ENCODE peak calls at places on chromosome 22, in four cellular contexts. V, U, B and Q are unnamed samples.

GRCh38 chr22:25735657-25736056 is 6.3 kb upstream of the MYO18B start:
- DNase-seq in U (no peak), B (no peak), V (no peak), Q (no peak)

GRCh38 chr22:42684462-42685195 is 35.4 kb upstream of the CYB5R3 start:
- DNase-seq in B (no peak), U (no peak), V (no peak), Q (no peak)

GRCh38 chr22:36986242-36986821 is 32.9 kb downstream of the TST start:
- DNase-seq in U (no peak), V (peak; percentile 45), B (no peak), Q (peak; percentile 58)

GRCh38 chr22:47695176-47695575 is 932.7 kb downstream of the TBC1D22A start:
- DNase-seq in B (no peak), U (no peak), V (no peak), Q (no peak)

GRCh38 chr22:50233223-50233622 is 11.6 kb downstream of the TUBGCP6 start:
- DNase-seq in B (no peak), U (no peak), V (no peak), Q (no peak)

GRCh38 chr22:25765016-25765367 is 23.0 kb downstream of the MYO18B start:
- DNase-seq in U (no peak), B (no peak), V (no peak), Q (no peak)

GRCh38 chr22:25598609-25599008 is 34.1 kb downstream of the GRK3 start:
- DNase-seq in B (no peak), V (no peak), U (no peak), Q (no peak)

GRCh38 chr22:50222508-50222907 is 21.7 kb downstream of the SELENOO start:
- DNase-seq in V (no peak), B (no peak), U (no peak), Q (no peak)

GRCh38 chr22:50209893-50210292 is 9.1 kb downstream of the SELENOO start:
- DNase-seq in V (peak; percentile 52), U (peak; percentile 57), B (peak; percentile 47), Q (peak; percentile 43)

DNA sequence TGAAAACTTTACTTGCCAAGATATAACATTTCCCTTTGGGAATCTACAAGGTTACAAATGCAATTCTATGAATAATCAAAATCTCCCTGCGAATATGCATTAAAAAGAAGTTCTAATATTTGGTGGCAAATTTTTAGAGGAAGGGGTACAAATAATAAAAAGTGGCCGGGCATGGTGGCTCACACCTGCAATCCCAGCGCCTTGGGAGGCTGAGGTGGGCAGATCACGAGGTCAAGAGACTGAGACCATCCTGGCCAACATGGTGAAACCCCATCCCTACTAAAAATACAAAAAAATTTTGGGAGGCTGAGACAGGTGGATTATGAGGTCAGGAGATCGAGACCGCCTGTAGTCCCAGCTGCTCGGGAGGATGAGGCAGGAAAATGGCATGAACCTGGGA is 47.0 kb downstream of the ZNF280B start:
- DNase-seq in U (no peak), B (no peak), V (no peak), Q (no peak)
- TF ChIP-seq MAZ in U (no peak), B (no peak), V (no peak), Q (no peak)

GRCh38 chr22:38759005-38759404 is 3.2 kb upstream of the SUN2 start:
- DNase-seq in B (no peak), U (no peak), V (no peak), Q (no peak)
- TF ChIP-seq MAZ in B (no peak), U (no peak), V (no peak), Q (no peak)

GRCh38 chr22:20298110-20298802 is 21.6 kb downstream of the DGCR6L start:
- DNase-seq in B (no peak), U (no peak), V (no peak), Q (peak; percentile 48)
- TF ChIP-seq MAZ in B (no peak), U (no peak), V (no peak), Q (no peak)

DNA sequence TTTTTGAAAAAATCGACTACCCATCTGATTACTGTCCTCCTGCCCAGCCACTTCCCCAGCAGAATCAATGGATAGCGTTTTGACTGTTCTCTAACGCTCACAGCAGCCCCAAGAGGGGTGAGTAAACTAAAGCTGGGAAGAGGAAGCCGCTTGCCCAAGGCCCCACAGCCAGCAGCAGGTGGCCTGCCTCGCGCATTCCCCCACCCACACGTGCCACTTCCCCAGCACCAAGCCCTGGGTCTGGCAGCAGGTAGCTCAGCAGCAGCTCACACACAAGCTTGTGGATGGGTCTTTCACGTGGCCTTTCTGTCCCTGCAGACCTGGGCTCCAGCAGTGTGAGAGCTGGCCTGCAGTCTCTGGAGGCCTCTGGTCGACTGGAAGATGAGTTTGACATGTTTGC is 34.3 kb downstream of the TOM1 start:
- DNase-seq in V (no peak), B (no peak), U (no peak), Q (no peak)
- TF ChIP-seq MAZ in V (no peak), B (no peak), U (no peak), Q (no peak)

GRCh38 chr22:21020802-21021429 is 6.0 kb downstream of the P2RX6 start:
- DNase-seq in U (no peak), B (no peak), V (no peak), Q (peak; percentile 98)
- TF ChIP-seq MAZ in U (no peak), B (no peak), V (no peak), Q (no peak)

DNA sequence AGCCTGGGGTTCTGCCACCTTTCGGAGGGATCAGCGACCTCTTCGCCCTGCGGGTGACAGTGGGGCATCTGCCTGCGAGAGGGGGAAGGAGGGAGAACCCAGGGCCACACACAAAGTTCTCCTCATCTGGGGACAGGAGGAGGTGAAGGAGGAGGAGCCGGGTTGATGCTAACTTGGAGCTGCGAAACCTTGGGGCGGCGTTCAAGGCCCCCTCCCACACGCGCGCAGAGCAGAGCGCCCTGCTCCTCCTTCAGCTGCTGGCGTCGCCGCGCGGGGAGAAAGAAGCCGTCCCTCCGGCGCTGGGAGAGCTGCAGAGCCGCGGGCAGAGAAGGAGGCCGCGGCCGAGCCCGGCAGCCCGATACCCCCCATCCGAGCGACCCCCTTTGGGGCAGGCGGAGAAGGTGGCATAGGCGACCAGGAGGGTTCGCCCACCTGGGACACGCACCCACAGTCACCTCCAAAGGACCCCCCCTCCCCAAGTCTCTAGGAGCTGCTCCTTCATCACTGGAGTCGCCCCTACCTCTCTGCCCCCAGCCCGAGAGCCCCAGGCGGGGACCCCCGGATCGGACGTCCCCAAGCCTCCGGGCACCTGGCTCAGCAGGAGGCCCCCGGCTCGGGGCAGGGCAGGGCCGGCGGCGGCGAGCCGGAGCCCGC is at the start of gene RASD2:
- DNase-seq in B (no peak), U (peak; percentile 19), V (peak; percentile 57), Q (peak; percentile 14)
- TF ChIP-seq MAZ in B (no peak), U (peak; percentile 13), V (no peak), Q (no peak)

GRCh38 chr22:44458044-44459020 is 39.7 kb downstream of the RTL6 start:
- DNase-seq in V (no peak), U (no peak), B (no peak), Q (no peak)

GRCh38 chr22:44461083-44461375 is 37.0 kb downstream of the RTL6 start:
- DNase-seq in B (no peak), U (no peak), V (no peak), Q (no peak)

GRCh38 chr22:44456661-44457412 is 41.2 kb downstream of the RTL6 start:
- DNase-seq in B (no peak), V (no peak), U (no peak), Q (no peak)

GRCh38 chr22:44460287-44461082 is 37.5 kb downstream of the RTL6 start:
- DNase-seq in B (no peak), U (no peak), V (no peak), Q (no peak)

DNA sequence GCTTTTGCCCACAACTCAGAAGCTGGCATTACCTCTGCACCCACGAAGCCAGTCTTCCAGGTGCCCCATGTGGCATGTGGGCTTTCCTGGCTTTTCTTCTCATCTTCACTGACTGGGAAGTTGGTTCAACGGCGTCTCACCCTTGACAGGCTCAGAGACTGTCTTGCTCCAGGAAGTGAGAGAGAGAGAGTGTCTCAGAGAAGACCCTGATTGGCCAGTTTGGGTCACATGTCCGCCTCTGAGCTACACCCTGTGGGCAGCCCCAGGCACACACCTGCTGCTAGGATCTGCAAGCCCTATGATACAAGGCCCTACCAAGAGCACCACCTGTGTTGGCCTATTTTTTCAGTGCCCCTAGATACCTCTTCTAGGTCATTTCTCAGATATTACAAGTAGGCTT is 39.0 kb downstream of the RTL6 start:
- DNase-seq in U (no peak), B (no peak), V (no peak), Q (no peak)
- TF ChIP-seq MAZ in U (no peak), B (no peak), V (no peak), Q (no peak)

DNA sequence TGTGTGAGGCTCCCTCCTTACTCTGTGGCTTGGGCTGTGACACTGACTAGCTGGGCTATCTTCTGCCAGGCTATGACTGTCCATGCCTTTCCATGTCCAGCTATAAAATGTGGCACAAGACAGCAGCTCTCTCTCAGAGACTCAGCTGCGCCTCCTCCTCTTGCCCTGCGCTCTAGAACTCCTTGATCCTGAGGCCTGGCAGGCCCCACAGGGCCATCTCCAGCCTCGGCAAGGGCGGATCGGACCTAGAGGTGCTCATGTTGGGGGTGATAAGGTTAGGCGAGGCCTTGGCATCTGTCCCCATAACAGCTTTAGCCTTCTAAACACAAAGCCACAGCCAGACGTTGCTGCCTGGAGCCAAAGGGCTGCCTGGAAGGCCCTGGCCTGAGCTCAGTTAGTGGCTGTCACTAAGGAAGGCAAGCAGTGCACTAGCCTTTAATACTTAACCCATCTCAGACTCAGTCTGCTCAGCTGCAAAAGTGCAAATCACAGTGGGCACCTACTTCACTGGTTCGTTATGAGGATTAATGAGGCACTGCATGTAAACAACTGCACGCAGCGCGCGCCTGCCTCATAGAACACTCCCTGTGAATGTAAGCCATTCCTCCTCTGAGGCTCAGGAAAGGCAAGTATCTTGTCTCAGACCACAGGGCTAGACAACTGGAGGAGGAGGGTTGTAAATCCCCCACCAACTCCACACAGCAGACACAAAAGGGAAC is 1.2 kb downstream of the GUCD1 start:
- DNase-seq in B (peak; percentile 25), V (no peak), U (peak; percentile 40), Q (no peak)
- TF ChIP-seq MAZ in B (no peak), V (no peak), U (no peak), Q (no peak)

GRCh38 chr22:46354176-46354992 is 18.9 kb downstream of the TRMU start:
- DNase-seq in V (no peak), B (no peak), U (no peak), Q (no peak)

GRCh38 chr22:46356496-46357185 is 21.1 kb downstream of the TRMU start:
- DNase-seq in B (no peak), U (no peak), V (no peak), Q (no peak)

GRCh38 chr22:46355996-46356471 is 20.5 kb downstream of the TRMU start:
- DNase-seq in B (no peak), V (no peak), U (no peak), Q (no peak)

GRCh38 chr22:46354993-46355305 is 19.4 kb downstream of the TRMU start:
- DNase-seq in U (no peak), B (no peak), V (no peak), Q (no peak)

GRCh38 chr22:46355369-46355995 is 20.0 kb downstream of the TRMU start:
- DNase-seq in V (peak; percentile 72), B (peak; percentile 37), U (peak; percentile 40), Q (peak; percentile 48)
- TF ChIP-seq MAZ in V (no peak), B (peak; percentile 29), U (no peak), Q (no peak)

GRCh38 chr22:24410110-24410856 is 17.1 kb upstream of the ADORA2A start:
- DNase-seq in B (no peak), V (no peak), U (peak; percentile 58), Q (no peak)
- TF ChIP-seq MAZ in B (no peak), V (no peak), U (no peak), Q (no peak)